ENCODE peak calls at places on chromosomes 1 and 21, in ten cellular contexts. One of them, this sample, is unnamed.

GRCh38 chr1:156096640-156097391 is 14.6 kb upstream of the MEX3A start:
- DNase-seq in epithelial cell of esophagus: peak
- DNase-seq in RWPE2: peak
- DNase-seq in stimulated activated CD8-positive, alpha-beta memory T cell treated with anti-CD3 and anti-CD28 coated beads, Interleukin-7, amount 100 ng/mL, for 1 hour: peak
- DNase-seq in brain microvascular endothelial cell: peak
- DNase-seq in BJ: no peak
- DNase-seq in NCI-H524 treated with DMSO at 0.1 percent for 48 hours: no peak
- DNase-seq in NCI-H2081: peak
- DNase-seq in fibroblast of lung: peak
- DNase-seq in RPMI8226: peak
- DNase-seq in this sample: no peak

GRCh38 chr1:34360574-34360973 is 183.9 kb downstream of the C1orf94 start:
- DNase-seq in epithelial cell of esophagus: no peak
- DNase-seq in RWPE2: no peak
- DNase-seq in stimulated activated CD8-positive, alpha-beta memory T cell treated with anti-CD3 and anti-CD28 coated beads, Interleukin-7, amount 100 ng/mL, for 1 hour: no peak
- DNase-seq in brain microvascular endothelial cell: no peak
- DNase-seq in BJ: no peak
- DNase-seq in NCI-H524 treated with DMSO at 0.1 percent for 48 hours: no peak
- DNase-seq in NCI-H2081: no peak
- DNase-seq in fibroblast of lung: no peak
- DNase-seq in RPMI8226: no peak
- DNase-seq in this sample: no peak

GRCh38 chr1:192160186-192160585 is 1.9 kb downstream of the RGS18 start:
- DNase-seq in epithelial cell of esophagus: no peak
- DNase-seq in RWPE2: no peak
- DNase-seq in stimulated activated CD8-positive, alpha-beta memory T cell treated with anti-CD3 and anti-CD28 coated beads, Interleukin-7, amount 100 ng/mL, for 1 hour: no peak
- DNase-seq in brain microvascular endothelial cell: no peak
- DNase-seq in BJ: no peak
- DNase-seq in NCI-H524 treated with DMSO at 0.1 percent for 48 hours: no peak
- DNase-seq in NCI-H2081: no peak
- DNase-seq in fibroblast of lung: no peak
- DNase-seq in RPMI8226: no peak
- DNase-seq in this sample: no peak

GRCh38 chr1:25799758-25800537 is at the start of gene SELENON:
- DNase-seq in epithelial cell of esophagus: peak
- DNase-seq in RWPE2: no peak
- DNase-seq in stimulated activated CD8-positive, alpha-beta memory T cell treated with anti-CD3 and anti-CD28 coated beads, Interleukin-7, amount 100 ng/mL, for 1 hour: no peak
- DNase-seq in brain microvascular endothelial cell: no peak
- DNase-seq in BJ: no peak
- DNase-seq in NCI-H524 treated with DMSO at 0.1 percent for 48 hours: no peak
- DNase-seq in NCI-H2081: peak
- DNase-seq in fibroblast of lung: peak
- DNase-seq in RPMI8226: peak
- DNase-seq in this sample: no peak

GRCh38 chr1:77175230-77175844 is 43.9 kb downstream of the PIGK start:
- DNase-seq in epithelial cell of esophagus: no peak
- DNase-seq in RWPE2: no peak
- DNase-seq in stimulated activated CD8-positive, alpha-beta memory T cell treated with anti-CD3 and anti-CD28 coated beads, Interleukin-7, amount 100 ng/mL, for 1 hour: no peak
- DNase-seq in brain microvascular endothelial cell: no peak
- DNase-seq in BJ: no peak
- DNase-seq in NCI-H524 treated with DMSO at 0.1 percent for 48 hours: no peak
- DNase-seq in NCI-H2081: no peak
- DNase-seq in fibroblast of lung: peak
- DNase-seq in RPMI8226: peak
- DNase-seq in this sample: no peak

GRCh38 chr21:44910229-44911065 is 10.3 kb downstream of the ITGB2 start:
- DNase-seq in epithelial cell of esophagus: no peak
- DNase-seq in RWPE2: no peak
- DNase-seq in stimulated activated CD8-positive, alpha-beta memory T cell treated with anti-CD3 and anti-CD28 coated beads, Interleukin-7, amount 100 ng/mL, for 1 hour: no peak
- DNase-seq in brain microvascular endothelial cell: no peak
- DNase-seq in BJ: no peak
- DNase-seq in NCI-H524 treated with DMSO at 0.1 percent for 48 hours: no peak
- DNase-seq in NCI-H2081: no peak
- DNase-seq in fibroblast of lung: no peak
- DNase-seq in RPMI8226: peak
- DNase-seq in this sample: no peak

GRCh38 chr21:37338671-37339526 is 27.7 kb upstream of the DYRK1A start:
- DNase-seq in epithelial cell of esophagus: peak
- DNase-seq in RWPE2: peak
- DNase-seq in stimulated activated CD8-positive, alpha-beta memory T cell treated with anti-CD3 and anti-CD28 coated beads, Interleukin-7, amount 100 ng/mL, for 1 hour: no peak
- DNase-seq in brain microvascular endothelial cell: peak
- DNase-seq in BJ: peak
- DNase-seq in NCI-H524 treated with DMSO at 0.1 percent for 48 hours: no peak
- DNase-seq in NCI-H2081: no peak
- DNase-seq in fibroblast of lung: peak
- DNase-seq in RPMI8226: no peak
- DNase-seq in this sample: no peak

GRCh38 chr1:55826413-55827080 is 611.4 kb upstream of the USP24 start:
- DNase-seq in epithelial cell of esophagus: no peak
- DNase-seq in RWPE2: no peak
- DNase-seq in stimulated activated CD8-positive, alpha-beta memory T cell treated with anti-CD3 and anti-CD28 coated beads, Interleukin-7, amount 100 ng/mL, for 1 hour: no peak
- DNase-seq in brain microvascular endothelial cell: no peak
- DNase-seq in BJ: no peak
- DNase-seq in NCI-H524 treated with DMSO at 0.1 percent for 48 hours: no peak
- DNase-seq in NCI-H2081: no peak
- DNase-seq in fibroblast of lung: no peak
- DNase-seq in RPMI8226: no peak
- DNase-seq in this sample: no peak

GRCh38 chr1:218772575-218772974 is 401.1 kb upstream of the LYPLAL1 start:
- DNase-seq in epithelial cell of esophagus: peak
- DNase-seq in RWPE2: no peak
- DNase-seq in stimulated activated CD8-positive, alpha-beta memory T cell treated with anti-CD3 and anti-CD28 coated beads, Interleukin-7, amount 100 ng/mL, for 1 hour: no peak
- DNase-seq in brain microvascular endothelial cell: peak
- DNase-seq in BJ: peak
- DNase-seq in NCI-H524 treated with DMSO at 0.1 percent for 48 hours: no peak
- DNase-seq in NCI-H2081: no peak
- DNase-seq in fibroblast of lung: peak
- DNase-seq in RPMI8226: no peak
- DNase-seq in this sample: no peak

GRCh38 chr1:44934786-44935185 is 51.6 kb downstream of the EIF2B3 start:
- DNase-seq in epithelial cell of esophagus: no peak
- DNase-seq in RWPE2: no peak
- DNase-seq in stimulated activated CD8-positive, alpha-beta memory T cell treated with anti-CD3 and anti-CD28 coated beads, Interleukin-7, amount 100 ng/mL, for 1 hour: no peak
- DNase-seq in brain microvascular endothelial cell: no peak
- DNase-seq in BJ: no peak
- DNase-seq in NCI-H524 treated with DMSO at 0.1 percent for 48 hours: peak
- DNase-seq in NCI-H2081: no peak
- DNase-seq in fibroblast of lung: no peak
- DNase-seq in RPMI8226: no peak
- DNase-seq in this sample: no peak

GRCh38 chr1:156859523-156860112 is 701 bp upstream of the INSRR start:
- DNase-seq in epithelial cell of esophagus: peak
- DNase-seq in RWPE2: no peak
- DNase-seq in stimulated activated CD8-positive, alpha-beta memory T cell treated with anti-CD3 and anti-CD28 coated beads, Interleukin-7, amount 100 ng/mL, for 1 hour: no peak
- DNase-seq in brain microvascular endothelial cell: no peak
- DNase-seq in BJ: no peak
- DNase-seq in NCI-H524 treated with DMSO at 0.1 percent for 48 hours: no peak
- DNase-seq in NCI-H2081: no peak
- DNase-seq in fibroblast of lung: peak
- DNase-seq in RPMI8226: peak
- DNase-seq in this sample: no peak

GRCh38 chr1:46719689-46720088 is 775 bp upstream of the EFCAB14 start:
- DNase-seq in epithelial cell of esophagus: peak
- DNase-seq in RWPE2: no peak
- DNase-seq in stimulated activated CD8-positive, alpha-beta memory T cell treated with anti-CD3 and anti-CD28 coated beads, Interleukin-7, amount 100 ng/mL, for 1 hour: no peak
- DNase-seq in brain microvascular endothelial cell: no peak
- DNase-seq in BJ: no peak
- DNase-seq in NCI-H524 treated with DMSO at 0.1 percent for 48 hours: no peak
- DNase-seq in NCI-H2081: no peak
- DNase-seq in fibroblast of lung: no peak
- DNase-seq in RPMI8226: no peak
- DNase-seq in this sample: peak

GRCh38 chr1:4033732-4034131 is 133.7 kb upstream of the C1orf174 start:
- DNase-seq in epithelial cell of esophagus: no peak
- DNase-seq in RWPE2: no peak
- DNase-seq in stimulated activated CD8-positive, alpha-beta memory T cell treated with anti-CD3 and anti-CD28 coated beads, Interleukin-7, amount 100 ng/mL, for 1 hour: no peak
- DNase-seq in brain microvascular endothelial cell: no peak
- DNase-seq in BJ: no peak
- DNase-seq in NCI-H524 treated with DMSO at 0.1 percent for 48 hours: no peak
- DNase-seq in NCI-H2081: no peak
- DNase-seq in fibroblast of lung: no peak
- DNase-seq in RPMI8226: no peak
- DNase-seq in this sample: no peak

GRCh38 chr1:245060684-245061374 is 94.0 kb upstream of the KIF26B start:
- DNase-seq in epithelial cell of esophagus: no peak
- DNase-seq in RWPE2: no peak
- DNase-seq in stimulated activated CD8-positive, alpha-beta memory T cell treated with anti-CD3 and anti-CD28 coated beads, Interleukin-7, amount 100 ng/mL, for 1 hour: no peak
- DNase-seq in brain microvascular endothelial cell: no peak
- DNase-seq in BJ: no peak
- DNase-seq in NCI-H524 treated with DMSO at 0.1 percent for 48 hours: peak
- DNase-seq in NCI-H2081: peak
- DNase-seq in fibroblast of lung: peak
- DNase-seq in RPMI8226: no peak
- DNase-seq in this sample: peak

GRCh38 chr1:6475381-6476133 is 9.6 kb upstream of the TNFRSF25 start:
- DNase-seq in epithelial cell of esophagus: peak
- DNase-seq in RWPE2: no peak
- DNase-seq in stimulated activated CD8-positive, alpha-beta memory T cell treated with anti-CD3 and anti-CD28 coated beads, Interleukin-7, amount 100 ng/mL, for 1 hour: peak
- DNase-seq in brain microvascular endothelial cell: no peak
- DNase-seq in BJ: no peak
- DNase-seq in NCI-H524 treated with DMSO at 0.1 percent for 48 hours: no peak
- DNase-seq in NCI-H2081: peak
- DNase-seq in fibroblast of lung: no peak
- DNase-seq in RPMI8226: peak
- DNase-seq in this sample: no peak

GRCh38 chr1:10953505-10954193 is 58.8 kb upstream of the TARDBP start:
- DNase-seq in epithelial cell of esophagus: no peak
- DNase-seq in RWPE2: no peak
- DNase-seq in stimulated activated CD8-positive, alpha-beta memory T cell treated with anti-CD3 and anti-CD28 coated beads, Interleukin-7, amount 100 ng/mL, for 1 hour: no peak
- DNase-seq in brain microvascular endothelial cell: no peak
- DNase-seq in BJ: no peak
- DNase-seq in NCI-H524 treated with DMSO at 0.1 percent for 48 hours: no peak
- DNase-seq in NCI-H2081: no peak
- DNase-seq in fibroblast of lung: no peak
- DNase-seq in RPMI8226: no peak
- DNase-seq in this sample: no peak

GRCh38 chr1:223244366-223245103 is 101.5 kb upstream of the TLR5 start:
- DNase-seq in epithelial cell of esophagus: no peak
- DNase-seq in RWPE2: no peak
- DNase-seq in stimulated activated CD8-positive, alpha-beta memory T cell treated with anti-CD3 and anti-CD28 coated beads, Interleukin-7, amount 100 ng/mL, for 1 hour: no peak
- DNase-seq in brain microvascular endothelial cell: no peak
- DNase-seq in BJ: no peak
- DNase-seq in NCI-H524 treated with DMSO at 0.1 percent for 48 hours: no peak
- DNase-seq in NCI-H2081: no peak
- DNase-seq in fibroblast of lung: peak
- DNase-seq in RPMI8226: no peak
- DNase-seq in this sample: no peak

GRCh38 chr1:205072286-205072685 is 12.0 kb downstream of the TMEM81 start:
- DNase-seq in epithelial cell of esophagus: no peak
- DNase-seq in RWPE2: no peak
- DNase-seq in stimulated activated CD8-positive, alpha-beta memory T cell treated with anti-CD3 and anti-CD28 coated beads, Interleukin-7, amount 100 ng/mL, for 1 hour: no peak
- DNase-seq in brain microvascular endothelial cell: no peak
- DNase-seq in BJ: no peak
- DNase-seq in NCI-H524 treated with DMSO at 0.1 percent for 48 hours: no peak
- DNase-seq in NCI-H2081: no peak
- DNase-seq in fibroblast of lung: no peak
- DNase-seq in RPMI8226: no peak
- DNase-seq in this sample: no peak

GRCh38 chr1:3641046-3641760 is 8.7 kb downstream of the WRAP73 start:
- DNase-seq in epithelial cell of esophagus: no peak
- DNase-seq in RWPE2: no peak
- DNase-seq in stimulated activated CD8-positive, alpha-beta memory T cell treated with anti-CD3 and anti-CD28 coated beads, Interleukin-7, amount 100 ng/mL, for 1 hour: no peak
- DNase-seq in brain microvascular endothelial cell: no peak
- DNase-seq in BJ: no peak
- DNase-seq in NCI-H524 treated with DMSO at 0.1 percent for 48 hours: no peak
- DNase-seq in NCI-H2081: no peak
- DNase-seq in fibroblast of lung: no peak
- DNase-seq in RPMI8226: no peak
- DNase-seq in this sample: no peak

GRCh38 chr1:43316738-43317520 is 16.1 kb downstream of the TIE1 start:
- DNase-seq in epithelial cell of esophagus: no peak
- DNase-seq in RWPE2: no peak
- DNase-seq in stimulated activated CD8-positive, alpha-beta memory T cell treated with anti-CD3 and anti-CD28 coated beads, Interleukin-7, amount 100 ng/mL, for 1 hour: no peak
- DNase-seq in brain microvascular endothelial cell: no peak
- DNase-seq in BJ: no peak
- DNase-seq in NCI-H524 treated with DMSO at 0.1 percent for 48 hours: no peak
- DNase-seq in NCI-H2081: no peak
- DNase-seq in fibroblast of lung: no peak
- DNase-seq in RPMI8226: no peak
- DNase-seq in this sample: no peak

GRCh38 chr1:89552481-89553194 is 28.0 kb downstream of the LRRC8B start:
- DNase-seq in epithelial cell of esophagus: peak
- DNase-seq in RWPE2: no peak
- DNase-seq in stimulated activated CD8-positive, alpha-beta memory T cell treated with anti-CD3 and anti-CD28 coated beads, Interleukin-7, amount 100 ng/mL, for 1 hour: no peak
- DNase-seq in brain microvascular endothelial cell: no peak
- DNase-seq in BJ: no peak
- DNase-seq in NCI-H524 treated with DMSO at 0.1 percent for 48 hours: no peak
- DNase-seq in NCI-H2081: no peak
- DNase-seq in fibroblast of lung: peak
- DNase-seq in RPMI8226: peak
- DNase-seq in this sample: peak